ENCODE peak calls at places on chromosomes 6 and 20, in six cellular contexts. K, B, H, F, W and A are unnamed samples.

GRCh38 chr6:89562114-89562815 is 76.3 kb downstream of the LYRM2 start:
- DNase-seq in K (no peak), B (no peak), H (no peak), F (no peak), W (no peak), A (peak; percentile 43)

GRCh38 chr6:158514176-158514575 is 45.7 kb upstream of the TMEM181 start:
- DNase-seq in K (no peak), B (no peak), H (no peak), F (no peak), W (no peak), A (no peak)

GRCh38 chr6:159805418-159806020 is 5.4 kb downstream of the PNLDC1 start:
- DNase-seq in K (no peak), B (no peak), H (no peak), F (no peak), W (no peak), A (no peak)

GRCh38 chr6:144007779-144008500 is at the start of gene PLAGL1:
- DNase-seq in K (peak; percentile 56), B (peak; percentile 79), H (peak; percentile 84), F (peak; percentile 57), W (peak; percentile 28), A (peak; percentile 38)

GRCh38 chr6:108667984-108668383 is 107.3 kb downstream of the FOXO3 start:
- DNase-seq in K (no peak), B (no peak), H (peak; percentile 72), F (no peak), W (no peak), A (no peak)

GRCh38 chr6:47221565-47221964 is 88.1 kb downstream of the TNFRSF21 start:
- DNase-seq in K (no peak), B (no peak), H (no peak), F (no peak), W (no peak), A (no peak)

GRCh38 chr6:42241915-42242314 is 24.3 kb upstream of the MRPS10 start:
- DNase-seq in K (no peak), B (no peak), H (no peak), F (no peak), W (no peak), A (no peak)

GRCh38 chr6:69907981-69908498 is 41.7 kb downstream of the COL19A1 start:
- DNase-seq in K (no peak), B (no peak), H (no peak), F (no peak), W (no peak), A (no peak)

GRCh38 chr6:108588586-108588985 is 27.9 kb downstream of the FOXO3 start:
- DNase-seq in K (peak; percentile 61), B (peak; percentile 31), H (peak; percentile 49), F (no peak), W (peak; percentile 38), A (no peak)

GRCh38 chr6:124962617-124963415 is 579 bp downstream of the RNF217 start:
- DNase-seq in K (peak; percentile 7), B (peak; percentile 36), H (peak; percentile 68), F (peak; percentile 47), W (no peak), A (peak; percentile 43)

GRCh38 chr6:11214438-11214837 is 18.0 kb downstream of the NEDD9 start:
- DNase-seq in K (no peak), B (peak; percentile 62), H (no peak), F (no peak), W (no peak), A (no peak)

GRCh38 chr6:138944412-138944811 is 43.6 kb downstream of the REPS1 start:
- DNase-seq in K (peak; percentile 39), B (no peak), H (no peak), F (no peak), W (peak; percentile 15), A (no peak)

GRCh38 chr6:37503486-37503980 is 3.8 kb upstream of the CCDC167 start:
- DNase-seq in K (no peak), B (no peak), H (no peak), F (no peak), W (no peak), A (no peak)

GRCh38 chr6:47495207-47495606 is 17.6 kb downstream of the CD2AP start:
- DNase-seq in K (no peak), B (no peak), H (no peak), F (no peak), W (no peak), A (no peak)

GRCh38 chr20:46053416-46053815 is 24.4 kb downstream of the SLC12A5 start:
- DNase-seq in K (no peak), B (no peak), H (no peak), F (no peak), W (no peak), A (no peak)

GRCh38 chr6:99467509-99468106 is 42.5 kb upstream of the PNISR start:
- DNase-seq in K (peak; percentile 7), B (no peak), H (no peak), F (no peak), W (peak; percentile 43), A (no peak)

GRCh38 chr6:63644668-63645326 is 9.2 kb downstream of the PHF3 start:
- DNase-seq in K (no peak), B (no peak), H (no peak), F (peak; percentile 27), W (peak; percentile 40), A (no peak)

GRCh38 chr6:151502499-151502898 is 8.7 kb downstream of the CCDC170 start:
- DNase-seq in K (no peak), B (no peak), H (no peak), F (no peak), W (peak; percentile 33), A (no peak)

GRCh38 chr6:138004423-138005287 is 102.6 kb downstream of the PERP start:
- DNase-seq in K (peak; percentile 14), B (no peak), H (no peak), F (no peak), W (peak; percentile 38), A (no peak)

GRCh38 chr6:84258866-84259265 is 31.4 kb upstream of the CEP162 start:
- DNase-seq in K (no peak), B (no peak), H (no peak), F (no peak), W (no peak), A (no peak)

GRCh38 chr6:146803601-146804000 is 204.8 kb downstream of the ADGB start:
- DNase-seq in K (no peak), B (peak; percentile 33), H (no peak), F (no peak), W (no peak), A (no peak)

GRCh38 chr6:15359335-15359862 is 113.5 kb downstream of the JARID2 start:
- DNase-seq in K (no peak), B (no peak), H (no peak), F (no peak), W (no peak), A (no peak)

GRCh38 chr20:57243480-57244220 is 22.8 kb downstream of the BMP7 start:
- DNase-seq in K (no peak), B (no peak), H (no peak), F (no peak), W (peak; percentile 78), A (no peak)

GRCh38 chr20:57246008-57246407 is 20.4 kb downstream of the BMP7 start:
- DNase-seq in K (no peak), B (no peak), H (no peak), F (no peak), W (no peak), A (no peak)

GRCh38 chr20:57244221-57244585 is 22.2 kb downstream of the BMP7 start:
- DNase-seq in K (no peak), B (no peak), H (no peak), F (no peak), W (no peak), A (no peak)

GRCh38 chr20:57242414-57242813 is 24.0 kb downstream of the BMP7 start:
- DNase-seq in K (no peak), B (no peak), H (no peak), F (no peak), W (no peak), A (no peak)

DNA sequence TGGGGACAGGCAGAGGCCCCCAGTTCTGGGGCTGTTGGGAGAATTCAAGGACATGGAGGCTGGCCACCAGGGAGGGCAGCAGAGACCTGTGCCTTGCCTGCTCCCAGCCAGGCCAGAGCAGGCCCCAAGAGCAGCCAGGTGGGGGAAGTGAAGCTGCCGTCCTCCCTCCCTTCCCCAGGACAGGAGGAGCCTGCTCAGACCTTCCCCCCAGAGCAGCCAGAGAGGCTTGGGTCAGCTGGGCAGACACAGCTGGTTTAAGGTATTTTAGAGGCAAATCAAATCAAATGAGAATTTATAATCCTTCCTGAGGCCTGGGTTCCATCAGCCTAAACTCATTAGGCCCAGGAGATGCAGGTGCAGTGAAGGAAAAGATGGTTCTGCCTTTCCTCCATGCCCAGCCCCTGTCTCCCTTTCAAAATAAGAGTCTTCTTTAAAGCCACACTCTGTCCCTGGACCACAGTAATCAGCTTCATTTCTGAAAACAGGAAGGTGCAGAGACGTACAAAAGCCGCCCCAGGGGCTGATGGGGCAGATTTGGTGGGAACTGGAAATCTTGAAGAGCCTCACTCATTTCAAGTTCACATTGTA is 21.7 kb downstream of the BMP7 start:
- DNase-seq in K (no peak), B (no peak), H (no peak), F (no peak), W (no peak), A (no peak)
- TF ChIP-seq CTCF in K (no peak), B (no peak), H (no peak), F (no peak), W (no peak), A (no peak)

GRCh38 chr20:36399147-36399968 is 93.2 kb downstream of the DLGAP4 start:
- DNase-seq in K (no peak), B (no peak), H (no peak), F (no peak), W (peak; percentile 63), A (peak; percentile 81)
- TF ChIP-seq CTCF in K (peak; percentile 45), B (no peak), H (peak; percentile 18), F (no peak), W (no peak), A (peak; percentile 44)

DNA sequence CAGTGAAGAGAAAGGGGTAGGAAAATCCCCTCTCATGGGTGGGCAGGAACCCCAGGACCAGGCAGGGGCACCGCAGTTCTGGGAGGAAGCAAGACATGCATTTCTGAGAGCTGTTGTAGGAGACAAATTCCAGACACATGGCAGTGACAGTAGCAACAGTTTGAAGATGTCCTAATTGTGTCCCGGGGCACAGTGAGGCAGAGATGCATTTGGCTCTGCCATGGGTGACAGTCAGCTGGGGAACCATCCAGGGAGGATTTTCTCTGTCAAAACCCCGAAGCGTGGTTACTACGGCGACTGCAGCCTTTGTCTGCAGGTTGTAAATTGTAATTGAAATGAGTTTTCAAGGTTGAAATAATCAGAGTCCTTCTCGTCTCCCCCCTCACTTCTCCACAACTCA is 100.2 kb downstream of the GRM4 start:
- DNase-seq in K (no peak), B (no peak), H (no peak), F (no peak), W (no peak), A (no peak)
- TF ChIP-seq CTCF in K (no peak), B (no peak), H (no peak), F (no peak), W (no peak), A (no peak)

DNA sequence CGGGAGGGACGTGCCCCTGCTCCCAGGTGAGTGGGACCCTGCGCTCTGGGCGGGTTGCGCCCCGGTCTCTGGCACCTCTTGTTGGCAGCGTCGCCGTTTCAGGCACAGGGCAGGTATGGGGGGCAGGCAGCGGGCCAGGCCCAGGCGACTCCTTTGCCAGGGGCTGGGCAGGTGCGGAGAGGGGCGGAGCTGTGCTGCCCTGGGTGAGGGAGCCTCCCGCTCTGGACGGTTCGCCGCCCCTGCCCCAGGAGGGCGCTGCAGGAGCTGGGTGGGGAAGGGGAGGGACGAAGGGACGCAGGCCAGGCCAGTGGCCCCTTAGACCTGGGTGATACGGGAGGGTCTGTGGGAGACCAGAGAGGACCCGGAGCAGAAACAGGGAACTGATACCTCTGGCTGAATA is 663.9 kb upstream of the DEFB115 start:
- DNase-seq in K (no peak), B (no peak), H (no peak), F (no peak), W (no peak), A (no peak)
- TF ChIP-seq CTCF in K (no peak), B (no peak), H (no peak), F (no peak), W (no peak), A (no peak)